ENCODE peak calls at places on chromosomes 3 and 15, in four cellular contexts. T is spleen, K is K562, H is upper lobe of left lung. P is an unnamed sample.

GRCh38 chr3:17585561-17586325 is 156.7 kb downstream of the TBC1D5 start:
- DNase-seq in T (no peak), K (no peak), H (no peak), P (no peak)

GRCh38 chr3:27253831-27254230 is 115.4 kb downstream of the NEK10 start:
- DNase-seq in T (no peak), K (no peak), H (peak), P (no peak)

GRCh38 chr3:53677406-53677805 is 168.8 kb downstream of the CHDH start:
- DNase-seq in T (no peak), K (peak), H (no peak), P (peak)

GRCh38 chr3:16119887-16120286 is 54.6 kb upstream of the GALNT15 start:
- DNase-seq in T (no peak), K (no peak), H (no peak), P (no peak)

GRCh38 chr3:50550079-50550736 is 17.3 kb downstream of the C3orf18 start:
- DNase-seq in T (no peak), K (peak), H (peak), P (no peak)

GRCh38 chr3:141849056-141849814 is 27.2 kb upstream of the ATP1B3 start:
- DNase-seq in T (no peak), K (peak), H (no peak), P (no peak)

GRCh38 chr3:13077431-13078157 is 4.4 kb upstream of the IQSEC1 start:
- DNase-seq in T (no peak), K (no peak), H (no peak), P (no peak)

GRCh38 chr3:89682556-89682955 is 575.1 kb downstream of the EPHA3 start:
- DNase-seq in T (no peak), K (no peak), H (no peak), P (no peak)

GRCh38 chr15:84832446-84833040 is 15.4 kb downstream of the ALPK3 start:
- DNase-seq in T (no peak), K (no peak), H (no peak), P (no peak)

GRCh38 chr3:37096292-37096691 is 78.1 kb downstream of the LRRFIP2 start:
- DNase-seq in T (no peak), K (no peak), H (no peak), P (no peak)

GRCh38 chr3:170690133-170690981 is 104.5 kb upstream of the SLC7A14 start:
- DNase-seq in T (peak), K (peak), H (peak), P (no peak)

GRCh38 chr3:48428088-48428862 is 1.6 kb downstream of the PLXNB1 start:
- DNase-seq in T (no peak), K (no peak), H (no peak), P (no peak)

GRCh38 chr3:48430359-48431101 is 644 bp upstream of the PLXNB1 start:
- DNase-seq in T (no peak), K (no peak), H (no peak), P (no peak)

GRCh38 chr3:48428863-48429415 is 947 bp downstream of the PLXNB1 start:
- DNase-seq in T (no peak), K (peak), H (no peak), P (no peak)

GRCh38 chr3:48431224-48432029 is 1.5 kb upstream of the PLXNB1 start:
- DNase-seq in T (peak), K (no peak), H (no peak), P (no peak)

GRCh38 chr3:48429416-48430358 is at the start of gene PLXNB1:
- DNase-seq in T (peak), K (peak), H (peak), P (peak)
- TF ChIP-seq POLR2A in T (no peak), K (peak), H (peak), P (peak)

GRCh38 chr3:133944641-133945441 is 49.2 kb upstream of the RAB6B start:
- DNase-seq in T (peak), K (no peak), H (no peak), P (no peak)

GRCh38 chr3:133949438-133949837 is 53.8 kb upstream of the RAB6B start:
- DNase-seq in T (peak), K (no peak), H (no peak), P (no peak)

GRCh38 chr3:133948996-133949395 is 53.3 kb upstream of the RAB6B start:
- DNase-seq in T (no peak), K (no peak), H (no peak), P (no peak)

GRCh38 chr3:133945696-133946095 is 50.0 kb upstream of the RAB6B start:
- DNase-seq in T (no peak), K (no peak), H (no peak), P (no peak)

DNA sequence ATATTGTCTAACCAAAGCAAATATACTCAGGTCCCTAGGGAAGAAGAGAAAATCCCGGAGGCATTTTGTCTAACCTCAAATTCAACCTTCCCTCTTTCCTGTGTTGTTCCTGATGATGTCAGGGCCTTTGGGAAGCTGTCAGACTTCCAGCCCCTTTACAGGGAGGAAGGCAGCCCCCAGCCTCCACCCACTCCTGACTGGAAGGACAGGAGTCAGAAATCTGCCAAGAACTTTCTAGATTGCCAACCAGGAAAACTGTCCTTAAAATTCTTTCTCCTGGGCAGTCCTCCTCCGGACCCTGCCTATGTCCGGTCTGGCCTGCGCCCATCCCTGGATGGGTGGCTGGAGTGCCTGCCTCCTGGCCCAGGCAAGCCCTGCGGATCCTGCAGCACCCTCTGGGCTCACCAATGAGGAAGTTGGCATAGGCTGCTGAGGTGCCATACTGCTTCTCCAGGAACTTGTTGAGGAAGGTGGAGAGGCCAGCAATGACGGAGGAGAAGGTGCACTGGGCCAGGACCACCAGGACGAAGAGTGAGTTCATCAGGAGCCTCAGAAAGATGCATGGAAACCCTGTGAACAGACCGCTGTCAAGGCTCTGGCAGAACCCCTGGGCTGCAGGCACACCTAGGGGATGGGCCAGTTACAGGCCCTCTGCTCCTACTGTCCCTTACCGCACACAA is 52.6 kb upstream of the RAB6B start:
- DNase-seq in T (peak), K (no peak), H (peak), P (no peak)
- TF ChIP-seq POLR2AphosphoS5 in T (peak), K (no peak), H (peak), P (no peak)

GRCh38 chr15:48331796-48332641 is 790 bp downstream of the DUT start:
- DNase-seq in T (peak), K (peak), H (peak), P (no peak)
- TF ChIP-seq POLR2A in T (no peak), K (peak), H (no peak), P (no peak)

GRCh38 chr3:128491900-128492352 is 1.1 kb downstream of the GATA2 start:
- DNase-seq in T (no peak), K (no peak), H (peak), P (no peak)
- TF ChIP-seq POLR2AphosphoS5 in T (peak), K (no peak), H (no peak), P (no peak)

GRCh38 chr3:108090701-108091497 is at the start of gene CD47:
- DNase-seq in T (peak), K (peak), H (peak), P (peak)
- TF ChIP-seq POLR2A in T (peak), K (peak), H (peak), P (peak)

GRCh38 chr15:70269991-70270751 is 172.5 kb upstream of the TLE3 start:
- DNase-seq in T (peak), K (no peak), H (no peak), P (no peak)
- TF ChIP-seq POLR2AphosphoS5 in T (peak), K (no peak), H (peak), P (peak)

GRCh38 chr3:71581981-71582611 is 1.4 kb downstream of the FOXP1 start:
- DNase-seq in T (peak), K (peak), H (peak), P (peak)
- TF ChIP-seq POLR2A in T (peak), K (peak), H (no peak), P (peak)

GRCh38 chr3:158769519-158770253 is 32.2 kb upstream of the MFSD1 start:
- DNase-seq in T (no peak), K (no peak), H (no peak), P (peak)

GRCh38 chr3:158771577-158771976 is 30.3 kb upstream of the MFSD1 start:
- DNase-seq in T (no peak), K (no peak), H (no peak), P (peak)

GRCh38 chr3:158771018-158771350 is 30.9 kb upstream of the MFSD1 start:
- DNase-seq in T (no peak), K (no peak), H (no peak), P (peak)

GRCh38 chr3:158768881-158769518 is 32.9 kb upstream of the MFSD1 start:
- DNase-seq in T (no peak), K (no peak), H (no peak), P (peak)

DNA sequence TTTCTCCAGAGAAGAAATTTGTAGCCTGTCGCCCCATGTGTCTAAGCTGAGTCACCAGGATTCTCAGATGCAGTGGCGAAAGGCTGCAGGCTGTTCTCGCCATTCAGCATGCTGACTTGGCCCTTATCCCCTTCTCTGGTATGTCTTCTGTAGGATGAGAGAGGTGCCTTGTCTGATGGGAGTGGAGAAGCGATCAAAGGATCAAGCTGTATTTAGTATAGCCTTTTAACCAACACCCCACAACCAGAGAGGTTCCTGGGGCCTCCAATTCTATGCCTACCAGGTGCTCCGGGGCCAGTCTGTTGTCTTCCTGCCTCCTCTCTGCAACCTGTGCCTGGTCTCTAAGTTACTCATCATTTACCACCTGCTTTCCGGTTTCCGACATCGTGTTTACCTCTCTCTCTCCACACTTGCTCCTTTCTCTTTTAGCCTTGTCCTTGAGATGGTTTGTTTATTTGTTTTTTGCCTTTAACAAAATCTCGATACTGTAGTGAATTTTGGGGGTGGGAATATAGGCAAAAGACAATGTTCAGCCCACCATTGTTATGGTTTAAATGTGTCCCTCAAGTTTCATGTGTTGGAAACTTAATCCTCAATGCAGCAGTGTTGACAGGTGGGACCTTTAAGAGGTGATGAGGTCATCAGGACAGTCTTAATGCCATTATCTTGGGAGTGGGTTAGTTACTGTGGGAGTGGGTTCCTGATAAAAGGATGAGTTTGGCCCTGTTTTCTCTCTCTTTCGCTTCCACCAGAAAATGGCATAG is 31.4 kb upstream of the MFSD1 start:
- DNase-seq in T (no peak), K (no peak), H (no peak), P (peak)
- TF ChIP-seq POLR2AphosphoS5 in T (no peak), K (no peak), H (no peak), P (no peak)

GRCh38 chr15:75453703-75454470 is 2.4 kb upstream of the SIN3A start:
- DNase-seq in T (peak), K (peak), H (peak), P (peak)

GRCh38 chr15:75451674-75452363 is at the start of gene SIN3A:
- DNase-seq in T (peak), K (peak), H (peak), P (peak)

GRCh38 chr15:75452968-75453702 is 1.6 kb upstream of the SIN3A start:
- DNase-seq in T (peak), K (no peak), H (peak), P (peak)

GRCh38 chr15:75451202-75451673 is 252 bp downstream of the SIN3A start:
- DNase-seq in T (peak), K (no peak), H (peak), P (no peak)

GRCh38 chr15:75452364-75452967 is 976 bp upstream of the SIN3A start:
- DNase-seq in T (peak), K (peak), H (peak), P (peak)
- TF ChIP-seq POLR2A in T (no peak), K (peak), H (no peak), P (no peak)

DNA sequence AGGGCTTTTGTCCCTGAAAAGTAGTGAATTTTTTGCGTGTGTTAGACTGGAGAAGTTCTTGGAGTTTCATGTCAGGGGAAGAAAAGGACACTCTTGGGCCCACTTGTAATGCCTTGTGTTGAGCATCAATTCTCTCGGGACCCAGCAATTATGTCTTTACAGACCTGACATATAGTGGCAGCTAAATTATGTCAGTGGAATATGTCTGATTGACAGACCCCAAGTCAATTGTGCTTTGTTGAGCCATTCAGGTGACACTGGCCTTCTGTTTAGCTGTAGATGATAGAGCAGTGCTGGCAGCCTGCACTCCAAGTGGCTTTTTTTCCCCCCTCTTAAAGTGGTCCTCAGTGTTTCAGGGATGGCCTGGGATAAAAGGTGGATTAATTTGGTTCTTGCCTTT is 112.1 kb upstream of the AGBL1 start:
- DNase-seq in T (no peak), K (no peak), H (no peak), P (no peak)
- TF ChIP-seq POLR2AphosphoS5 in T (no peak), K (no peak), H (no peak), P (no peak)

P was measured in esophagus muscularis mucosa.